ENCODE peak calls at places on chromosomes 7 and 10, in five cellular contexts. One of them, this sample, is unnamed. For H3K4me1, the result is how much of the 10 kb centered on the place peaks cover.

GRCh38 chr7:39937366-39938153 is 12.5 kb upstream of the CDK13 start:
- DNase-seq in IMR-90: no peak
- DNase-seq in HepG2: no peak
- DNase-seq in H1: no peak
- DNase-seq in K562: no peak
- DNase-seq in this sample: no peak

GRCh38 chr7:149456770-149457421 is 4.0 kb downstream of the ZNF777 start:
- DNase-seq in IMR-90: peak
- DNase-seq in HepG2: no peak
- DNase-seq in H1: peak
- DNase-seq in K562: no peak
- DNase-seq in this sample: no peak

GRCh38 chr10:21160116-21160515 is 263.0 kb upstream of the NEBL start:
- DNase-seq in IMR-90: no peak
- DNase-seq in HepG2: no peak
- DNase-seq in H1: no peak
- DNase-seq in K562: no peak
- DNase-seq in this sample: no peak

GRCh38 chr7:69598487-69599148 is 343 bp downstream of the AUTS2 start:
- DNase-seq in IMR-90: no peak
- DNase-seq in HepG2: no peak
- DNase-seq in H1: no peak
- DNase-seq in K562: no peak
- DNase-seq in this sample: peak

GRCh38 chr7:41877118-41877517 is 174.2 kb upstream of the INHBA start:
- DNase-seq in IMR-90: no peak
- DNase-seq in HepG2: no peak
- DNase-seq in H1: no peak
- DNase-seq in K562: no peak
- DNase-seq in this sample: no peak

GRCh38 chr7:152565731-152566130 is 110.2 kb downstream of the XRCC2 start:
- DNase-seq in IMR-90: no peak
- DNase-seq in HepG2: no peak
- DNase-seq in H1: no peak
- DNase-seq in K562: no peak
- DNase-seq in this sample: no peak

GRCh38 chr10:133368153-133368552 is 5.0 kb downstream of the ECHS1 start:
- DNase-seq in IMR-90: no peak
- DNase-seq in HepG2: no peak
- DNase-seq in H1: no peak
- DNase-seq in K562: no peak
- DNase-seq in this sample: no peak

GRCh38 chr10:130997267-130998045 is 314.1 kb downstream of the TCERG1L start:
- DNase-seq in IMR-90: no peak
- DNase-seq in HepG2: no peak
- DNase-seq in H1: no peak
- DNase-seq in K562: no peak
- DNase-seq in this sample: no peak

GRCh38 chr7:132666076-132666775 is 90.0 kb upstream of the PLXNA4 start:
- DNase-seq in IMR-90: peak
- DNase-seq in HepG2: no peak
- DNase-seq in H1: no peak
- DNase-seq in K562: no peak
- DNase-seq in this sample: peak

GRCh38 chr7:135978624-135979023 is 1.5 kb upstream of the MTPN start:
- DNase-seq in IMR-90: no peak
- DNase-seq in HepG2: no peak
- DNase-seq in H1: no peak
- DNase-seq in K562: no peak
- DNase-seq in this sample: no peak

GRCh38 chr10:50576995-50577394 is 46.8 kb downstream of the SGMS1 start:
- DNase-seq in IMR-90: no peak
- DNase-seq in HepG2: no peak
- DNase-seq in H1: no peak
- DNase-seq in K562: peak
- DNase-seq in this sample: no peak

GRCh38 chr10:129917936-129918335 is 46.1 kb downstream of the EBF3 start:
- DNase-seq in IMR-90: no peak
- DNase-seq in HepG2: no peak
- DNase-seq in H1: no peak
- DNase-seq in K562: no peak
- DNase-seq in this sample: no peak

GRCh38 chr10:23826399-23826798 is 382.5 kb upstream of the KIAA1217 start:
- DNase-seq in IMR-90: no peak
- DNase-seq in HepG2: peak
- DNase-seq in H1: peak
- DNase-seq in K562: peak
- DNase-seq in this sample: peak

GRCh38 chr7:92064414-92065029 is 69.8 kb downstream of the CYP51A1 start:
- DNase-seq in IMR-90: no peak
- DNase-seq in HepG2: no peak
- DNase-seq in H1: no peak
- DNase-seq in K562: no peak
- DNase-seq in this sample: no peak

GRCh38 chr10:26326874-26327273 is 110.3 kb downstream of the GAD2 start:
- DNase-seq in IMR-90: no peak
- DNase-seq in HepG2: no peak
- DNase-seq in H1: no peak
- DNase-seq in K562: no peak
- DNase-seq in this sample: no peak

GRCh38 chr10:72308320-72308987 is 34.7 kb downstream of the DDIT4 start:
- DNase-seq in IMR-90: peak
- DNase-seq in HepG2: peak
- DNase-seq in H1: no peak
- DNase-seq in K562: peak
- DNase-seq in this sample: no peak

GRCh38 chr10:71728218-71728737 is 8.7 kb upstream of the C10orf105 start:
- DNase-seq in IMR-90: no peak
- DNase-seq in HepG2: no peak
- DNase-seq in H1: no peak
- DNase-seq in K562: no peak
- DNase-seq in this sample: no peak

GRCh38 chr7:45923818-45924217 is 2.7 kb upstream of the IGFBP3 start:
- DNase-seq in IMR-90: no peak
- DNase-seq in HepG2: no peak
- DNase-seq in H1: no peak
- DNase-seq in K562: no peak
- DNase-seq in this sample: no peak

GRCh38 chr7:49852619-49853462 is 79.4 kb downstream of the VWC2 start:
- DNase-seq in IMR-90: peak
- DNase-seq in HepG2: peak
- DNase-seq in H1: peak
- DNase-seq in K562: peak
- DNase-seq in this sample: peak

GRCh38 chr7:20597339-20597738 is 18.1 kb upstream of the ABCB5 start:
- DNase-seq in IMR-90: no peak
- DNase-seq in HepG2: no peak
- DNase-seq in H1: no peak
- DNase-seq in K562: no peak
- DNase-seq in this sample: no peak

GRCh38 chr10:49595003-49595712 is 15.0 kb upstream of the SLC18A3 start:
- DNase-seq in IMR-90: no peak
- DNase-seq in HepG2: no peak
- DNase-seq in H1: peak
- DNase-seq in K562: no peak
- DNase-seq in this sample: no peak

GRCh38 chr10:50604049-50604640 is 19.6 kb downstream of the SGMS1 start:
- DNase-seq in IMR-90: no peak
- DNase-seq in HepG2: no peak
- DNase-seq in H1: no peak
- DNase-seq in K562: peak
- DNase-seq in this sample: no peak

GRCh38 chr7:75914655-75915415 is at the start of gene POR:
- DNase-seq in IMR-90: peak
- DNase-seq in HepG2: peak
- DNase-seq in H1: peak
- DNase-seq in K562: peak
- DNase-seq in this sample: peak

GRCh38 chr10:68601490-68602265 is 41.5 kb downstream of the TET1 start:
- DNase-seq in IMR-90: no peak
- DNase-seq in HepG2: no peak
- DNase-seq in H1: no peak
- DNase-seq in K562: no peak
- DNase-seq in this sample: no peak

GRCh38 chr7:96211954-96212353 is 109.9 kb downstream of the SLC25A13 start:
- DNase-seq in IMR-90: no peak
- DNase-seq in HepG2: no peak
- DNase-seq in H1: no peak
- DNase-seq in K562: no peak
- DNase-seq in this sample: no peak

GRCh38 chr10:113866551-113867394 is 12.3 kb downstream of the NHLRC2 start:
- DNase-seq in IMR-90: no peak
- DNase-seq in HepG2: no peak
- DNase-seq in H1: no peak
- DNase-seq in K562: peak
- DNase-seq in this sample: no peak

GRCh38 chr10:100803481-100803880 is 58.1 kb downstream of the PAX2 start:
- DNase-seq in IMR-90: no peak
- DNase-seq in HepG2: no peak
- DNase-seq in H1: no peak
- DNase-seq in K562: no peak
- DNase-seq in this sample: no peak

GRCh38 chr10:97463363-97464132 is 17.6 kb downstream of the ZDHHC16 start:
- DNase-seq in IMR-90: peak
- DNase-seq in HepG2: peak
- DNase-seq in H1: peak
- DNase-seq in K562: peak
- DNase-seq in this sample: peak

GRCh38 chr7:94088560-94088959 is 84.4 kb upstream of the BET1 start:
- DNase-seq in IMR-90: peak
- DNase-seq in HepG2: no peak
- DNase-seq in H1: no peak
- DNase-seq in K562: no peak
- DNase-seq in this sample: no peak

GRCh38 chr7:43204081-43204480 is 91.6 kb downstream of the HECW1 start:
- DNase-seq in IMR-90: peak
- DNase-seq in HepG2: no peak
- DNase-seq in H1: no peak
- DNase-seq in K562: no peak
- DNase-seq in this sample: no peak

GRCh38 chr10:62732841-62733653 is 71.5 kb upstream of the ADO start:
- DNase-seq in IMR-90: peak
- DNase-seq in HepG2: no peak
- DNase-seq in H1: no peak
- DNase-seq in K562: no peak
- DNase-seq in this sample: no peak

GRCh38 chr7:50329775-50330174 is 25.3 kb downstream of the IKZF1 start:
- DNase-seq in IMR-90: no peak
- DNase-seq in HepG2: no peak
- DNase-seq in H1: no peak
- DNase-seq in K562: no peak
- DNase-seq in this sample: no peak

GRCh38 chr7:155506854-155507337 is 39.5 kb downstream of the CNPY1 start:
- DNase-seq in IMR-90: peak
- DNase-seq in HepG2: no peak
- DNase-seq in H1: no peak
- DNase-seq in K562: peak
- DNase-seq in this sample: no peak

GRCh38 chr10:80288849-80289248 is 609 bp downstream of the MAT1A start:
- DNase-seq in IMR-90: no peak
- DNase-seq in HepG2: no peak
- DNase-seq in H1: no peak
- DNase-seq in K562: no peak
- DNase-seq in this sample: no peak

GRCh38 chr10:78539247-78539766 is 505.6 kb downstream of the RPS24 start:
- DNase-seq in IMR-90: no peak
- DNase-seq in HepG2: peak
- DNase-seq in H1: no peak
- DNase-seq in K562: no peak
- DNase-seq in this sample: no peak
- H3K4me1 ChIP-seq in IMR-90: under half
- H3K4me1 ChIP-seq in HepG2: half or more
- H3K4me1 ChIP-seq in H1: under half
- H3K4me1 ChIP-seq in K562: under half
- H3K4me1 ChIP-seq in this sample: under half

DNA sequence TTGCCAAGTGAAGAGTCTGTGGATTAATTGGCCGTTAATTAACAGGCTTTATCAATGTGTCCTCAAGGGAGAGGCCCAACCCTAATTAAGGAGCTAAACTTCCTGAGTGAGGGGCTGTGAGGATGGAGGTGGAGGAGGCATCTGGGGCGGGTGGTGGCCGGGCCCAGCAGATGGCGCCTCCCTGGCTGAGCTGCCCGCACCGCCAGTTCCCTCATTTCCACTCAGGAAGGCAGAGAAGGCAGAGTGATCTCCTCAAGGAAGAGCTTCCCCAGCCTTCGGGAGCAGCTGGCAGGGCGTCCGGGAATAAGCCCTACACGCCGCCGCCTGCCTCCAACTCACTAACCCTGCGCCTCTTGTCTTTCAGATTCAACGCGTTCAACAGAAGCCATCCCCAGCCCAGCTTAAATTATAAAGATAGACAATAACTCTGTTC is 112.2 kb downstream of the CYTH3 start:
- DNase-seq in IMR-90: peak
- DNase-seq in HepG2: no peak
- DNase-seq in H1: peak
- DNase-seq in K562: no peak
- DNase-seq in this sample: peak
- TF ChIP-seq MAFK in IMR-90: no peak
- TF ChIP-seq MAFK in HepG2: no peak
- TF ChIP-seq MAFK in H1: no peak
- TF ChIP-seq MAFK in K562: no peak
- TF ChIP-seq MAFK in this sample: no peak

DNA sequence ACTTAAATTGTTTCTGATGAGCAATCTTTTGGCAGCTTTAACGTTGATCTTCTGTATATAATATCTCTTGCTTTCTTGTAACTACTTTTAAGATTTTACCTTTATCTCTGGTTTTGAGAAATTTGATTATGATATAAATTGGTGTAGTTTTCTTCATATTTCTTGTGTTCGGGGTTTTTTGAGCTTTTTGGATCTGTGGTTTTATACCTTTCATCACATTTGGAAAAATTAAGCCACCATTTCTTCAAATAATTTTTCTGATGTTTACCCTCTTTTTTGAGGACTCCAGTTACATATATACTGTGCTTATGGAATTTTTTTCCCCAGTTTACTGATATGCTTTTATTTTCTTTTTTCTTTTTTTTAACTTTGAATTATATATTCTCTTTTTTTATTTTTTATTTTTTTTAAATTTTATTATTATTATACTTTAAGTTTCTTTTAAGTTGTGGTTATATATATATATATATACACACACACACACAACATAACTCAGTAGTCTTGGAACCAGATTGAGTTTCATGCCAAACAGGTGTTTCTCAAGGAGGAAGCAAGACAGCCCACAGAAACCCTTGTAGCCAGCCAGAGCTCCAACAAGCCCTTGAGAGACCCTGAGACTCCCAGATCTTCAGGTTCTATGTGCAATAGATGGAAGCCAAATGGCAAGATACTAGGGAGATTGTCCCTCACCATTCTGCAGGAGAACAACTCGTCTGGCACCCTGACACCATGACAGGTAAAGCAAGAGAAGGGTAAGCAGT is 27.5 kb upstream of the NME8 start:
- DNase-seq in IMR-90: no peak
- DNase-seq in HepG2: no peak
- DNase-seq in H1: no peak
- DNase-seq in K562: no peak
- DNase-seq in this sample: no peak
- H3K4me1 ChIP-seq in IMR-90: under half
- H3K4me1 ChIP-seq in HepG2: under half
- H3K4me1 ChIP-seq in H1: under half
- H3K4me1 ChIP-seq in K562: under half
- H3K4me1 ChIP-seq in this sample: under half

GRCh38 chr10:31524458-31524857 is 205.4 kb downstream of the ZEB1 start:
- DNase-seq in IMR-90: no peak
- DNase-seq in HepG2: no peak
- DNase-seq in H1: no peak
- DNase-seq in K562: no peak
- DNase-seq in this sample: no peak
- TF ChIP-seq MAFK in IMR-90: peak
- TF ChIP-seq MAFK in HepG2: peak
- TF ChIP-seq MAFK in H1: peak
- TF ChIP-seq MAFK in K562: peak
- TF ChIP-seq MAFK in this sample: peak

This sample was measured in A549.